ENCODE peak calls at places on chromosomes 6 and 20, in five cellular contexts. One of them, this sample, is unnamed.

GRCh38 chr6:13395272-13396237 is 67.2 kb upstream of the TBC1D7 start:
- DNase-seq in ELR: peak; percentile 58
- DNase-seq in LoVo: peak; percentile 82
- DNase-seq in germinal center: peak; percentile 70
- DNase-seq in ELF-1: peak; percentile 26
- DNase-seq in this sample: peak; percentile 64

GRCh38 chr6:50820590-50821234 is 2.0 kb downstream of the TFAP2B start:
- DNase-seq in ELR: no peak
- DNase-seq in LoVo: no peak
- DNase-seq in germinal center: no peak
- DNase-seq in ELF-1: no peak
- DNase-seq in this sample: no peak

GRCh38 chr6:127811939-127812338 is 88.9 kb downstream of the THEMIS start:
- DNase-seq in ELR: no peak
- DNase-seq in LoVo: no peak
- DNase-seq in germinal center: no peak
- DNase-seq in ELF-1: no peak
- DNase-seq in this sample: no peak

GRCh38 chr20:34337982-34338756 is 24.9 kb upstream of the ITCH start:
- DNase-seq in ELR: no peak
- DNase-seq in LoVo: no peak
- DNase-seq in germinal center: no peak
- DNase-seq in ELF-1: no peak
- DNase-seq in this sample: no peak

GRCh38 chr6:157313531-157314467 is 9.5 kb downstream of the TMEM242 start:
- DNase-seq in ELR: no peak
- DNase-seq in LoVo: no peak
- DNase-seq in germinal center: no peak
- DNase-seq in ELF-1: no peak
- DNase-seq in this sample: no peak

GRCh38 chr6:30888472-30889137 is 4.3 kb downstream of the DDR1 start:
- DNase-seq in ELR: peak; percentile 81
- DNase-seq in LoVo: no peak
- DNase-seq in germinal center: no peak
- DNase-seq in ELF-1: no peak
- DNase-seq in this sample: peak; percentile 67

GRCh38 chr20:3716195-3716834 is 3.9 kb upstream of the SIGLEC1 start:
- DNase-seq in ELR: peak; percentile 64
- DNase-seq in LoVo: peak; percentile 25
- DNase-seq in germinal center: peak; percentile 39
- DNase-seq in ELF-1: peak; percentile 75
- DNase-seq in this sample: peak; percentile 88

GRCh38 chr20:58219342-58219700 is 9.1 kb downstream of the ANKRD60 start:
- DNase-seq in ELR: peak; percentile 88
- DNase-seq in LoVo: no peak
- DNase-seq in germinal center: no peak
- DNase-seq in ELF-1: no peak
- DNase-seq in this sample: no peak

GRCh38 chr6:142728910-142729481 is 216.0 kb downstream of the HIVEP2 start:
- DNase-seq in ELR: peak; percentile 34
- DNase-seq in LoVo: peak; percentile 16
- DNase-seq in germinal center: no peak
- DNase-seq in ELF-1: no peak
- DNase-seq in this sample: no peak

GRCh38 chr6:10522929-10523573 is 1.9 kb downstream of the GCNT2 start:
- DNase-seq in ELR: no peak
- DNase-seq in LoVo: no peak
- DNase-seq in germinal center: no peak
- DNase-seq in ELF-1: peak; percentile 85
- DNase-seq in this sample: peak; percentile 83

GRCh38 chr20:42595625-42596024 is 594.1 kb downstream of the PTPRT start:
- DNase-seq in ELR: no peak
- DNase-seq in LoVo: no peak
- DNase-seq in germinal center: no peak
- DNase-seq in ELF-1: no peak
- DNase-seq in this sample: no peak